ENCODE peak calls at places on chromosomes 3 and 15, in seven cellular contexts. X, A, J, T, R, F and G are unnamed samples.

GRCh38 chr3:24683511-24684384 is 189.1 kb upstream of the THRB start:
- DNase-seq in T (no peak), R (peak), X (peak), J (no peak), F (no peak), A (peak), G (no peak)

GRCh38 chr15:81432179-81432578 is 58.2 kb upstream of the TMC3 start:
- DNase-seq in J (no peak), R (no peak), X (no peak), T (no peak), A (no peak), F (no peak), G (no peak)

GRCh38 chr15:31263751-31264533 is 62.7 kb upstream of the KLF13 start:
- DNase-seq in A (no peak), X (no peak), F (peak), R (peak), J (peak), T (peak), G (no peak)

GRCh38 chr15:79296583-79296982 is 14.1 kb downstream of the ANKRD34C start:
- DNase-seq in F (no peak), T (no peak), X (no peak), R (no peak), J (no peak), A (no peak), G (no peak)

GRCh38 chr15:51864408-51865056 is 35.1 kb downstream of the TMOD3 start:
- DNase-seq in R (no peak), J (no peak), X (no peak), T (no peak), F (no peak), A (no peak), G (no peak)

GRCh38 chr15:41821831-41822230 is 6.1 kb upstream of the JMJD7 start:
- DNase-seq in J (no peak), T (no peak), A (no peak), R (no peak), F (no peak), X (no peak), G (no peak)

GRCh38 chr15:52076889-52077781 is 35.4 kb downstream of the BCL2L10 start:
- DNase-seq in R (no peak), X (peak), F (no peak), J (no peak), A (no peak), T (no peak), G (no peak)

GRCh38 chr3:43378066-43378935 is 92.0 kb downstream of the SNRK start:
- DNase-seq in R (peak), F (no peak), J (peak), T (peak), X (peak), A (peak), G (no peak)

GRCh38 chr15:91258436-91258779 is 158.4 kb downstream of the SV2B start:
- DNase-seq in F (no peak), T (no peak), J (no peak), R (peak), X (no peak), A (no peak), G (no peak)

GRCh38 chr3:20107722-20108121 is 67.5 kb downstream of the KAT2B start:
- DNase-seq in R (no peak), T (no peak), F (no peak), A (no peak), J (no peak), X (no peak), G (no peak)

GRCh38 chr15:66251790-66252355 is 1.7 kb downstream of the MEGF11 start:
- DNase-seq in X (no peak), A (peak), J (no peak), R (no peak), F (no peak), T (no peak), G (no peak)

GRCh38 chr3:173725507-173725906 is 328.0 kb downstream of the NLGN1 start:
- DNase-seq in F (no peak), T (no peak), J (no peak), R (no peak), X (no peak), A (no peak), G (no peak)

GRCh38 chr3:41411065-41411464 is 211.8 kb downstream of the CTNNB1 start:
- DNase-seq in R (no peak), T (no peak), A (no peak), X (no peak), F (no peak), J (no peak), G (no peak)

GRCh38 chr3:194536883-194537637 is 50.3 kb upstream of the ATP13A3 start:
- DNase-seq in F (no peak), X (no peak), A (no peak), R (no peak), T (peak), J (no peak), G (no peak)

GRCh38 chr3:102531686-102532085 is 96.9 kb downstream of the ZPLD1 start:
- DNase-seq in J (no peak), F (no peak), A (no peak), T (no peak), R (no peak), X (no peak), G (no peak)

GRCh38 chr3:126923423-126923822 is 59.5 kb upstream of the PLXNA1 start:
- DNase-seq in X (no peak), F (no peak), R (no peak), A (no peak), J (no peak), T (no peak), G (no peak)

GRCh38 chr3:186515115-186515514 is 29.1 kb downstream of the CRYGS start:
- DNase-seq in A (no peak), F (no peak), X (no peak), T (no peak), R (peak), J (no peak), G (no peak)

GRCh38 chr3:151504606-151505005 is 43.7 kb upstream of the IGSF10 start:
- DNase-seq in R (no peak), X (no peak), F (no peak), J (no peak), A (no peak), T (no peak), G (no peak)

GRCh38 chr3:34268032-34268760 is 469.8 kb downstream of the PDCD6IP start:
- DNase-seq in R (no peak), A (no peak), T (no peak), X (no peak), F (no peak), J (no peak), G (no peak)

GRCh38 chr3:159532577-159532976 is 456.1 kb upstream of the IL12A start:
- DNase-seq in X (no peak), T (no peak), A (no peak), F (no peak), J (no peak), R (no peak), G (no peak)

GRCh38 chr3:41683666-41684350 is 278.1 kb downstream of the ULK4 start:
- DNase-seq in F (no peak), A (no peak), T (no peak), X (no peak), J (no peak), R (no peak), G (no peak)

GRCh38 chr15:99432271-99433025 is 133.3 kb upstream of the MEF2A start:
- DNase-seq in J (no peak), T (no peak), R (no peak), A (no peak), F (no peak), X (no peak), G (no peak)

GRCh38 chr15:91865903-91866302 is 12.4 kb downstream of the SLCO3A1 start:
- DNase-seq in J (no peak), A (no peak), X (no peak), R (no peak), F (no peak), T (no peak), G (no peak)